ENCODE peak calls at places on chromosomes 6 and 20, in nine cellular contexts. T, Q, W, Y, C, E, F, M and V are unnamed samples.

GRCh38 chr6:10413850-10414765 is 766 bp downstream of the TFAP2A start:
- DNase-seq in T (no peak), Q (no peak), W (no peak), Y (no peak), C (no peak), E (no peak), F (no peak), M (no peak), V (no peak)

GRCh38 chr6:17962436-17963031 is 24.9 kb downstream of the KIF13A start:
- DNase-seq in T (no peak), Q (peak; percentile 56), W (peak; percentile 67), Y (no peak), C (peak; percentile 86), E (no peak), F (no peak), M (peak; percentile 22), V (no peak)

GRCh38 chr6:96761794-96762193 is 75.5 kb downstream of the GPR63 start:
- DNase-seq in T (no peak), Q (no peak), W (no peak), Y (no peak), C (no peak), E (no peak), F (no peak), M (no peak), V (no peak)

GRCh38 chr20:34375977-34376430 is 12.9 kb downstream of the ITCH start:
- DNase-seq in T (peak; percentile 7), Q (peak; percentile 39), W (no peak), Y (no peak), C (no peak), E (no peak), F (no peak), M (peak; percentile 77), V (no peak)

GRCh38 chr20:23356203-23356602 is 5.6 kb downstream of the NXT1 start:
- DNase-seq in T (no peak), Q (no peak), W (peak; percentile 36), Y (no peak), C (no peak), E (no peak), F (no peak), M (no peak), V (peak; percentile 57)

GRCh38 chr6:170147832-170148708 is 142.8 kb downstream of the DLL1 start:
- DNase-seq in T (no peak), Q (peak; percentile 67), W (no peak), Y (peak; percentile 50), C (no peak), E (no peak), F (no peak), M (no peak), V (peak; percentile 56)

GRCh38 chr20:12928358-12928754 is 80.4 kb upstream of the SPTLC3 start:
- DNase-seq in T (no peak), Q (no peak), W (no peak), Y (no peak), C (no peak), E (no peak), F (no peak), M (no peak), V (no peak)

GRCh38 chr6:42556462-42556861 is 7.4 kb upstream of the UBR2 start:
- DNase-seq in T (no peak), Q (peak; percentile 78), W (no peak), Y (no peak), C (no peak), E (no peak), F (no peak), M (no peak), V (no peak)

GRCh38 chr20:37699202-37699601 is 5.4 kb downstream of the CTNNBL1 start:
- DNase-seq in T (no peak), Q (no peak), W (no peak), Y (no peak), C (peak; percentile 49), E (peak; percentile 61), F (no peak), M (no peak), V (no peak)

GRCh38 chr20:34709836-34710567 is 5.9 kb downstream of the TP53INP2 start:
- DNase-seq in T (peak; percentile 70), Q (no peak), W (peak; percentile 72), Y (no peak), C (peak; percentile 47), E (peak; percentile 83), F (peak; percentile 62), M (peak; percentile 49), V (peak; percentile 88)

GRCh38 chr20:47392015-47392720 is 35.7 kb upstream of the ZMYND8 start:
- DNase-seq in T (no peak), Q (no peak), W (no peak), Y (no peak), C (no peak), E (peak; percentile 31), F (no peak), M (peak; percentile 92), V (no peak)

GRCh38 chr6:154169193-154169847 is 130.3 kb downstream of the OPRM1 start:
- DNase-seq in T (no peak), Q (no peak), W (no peak), Y (no peak), C (no peak), E (no peak), F (peak; percentile 23), M (peak; percentile 44), V (no peak)

GRCh38 chr6:87705070-87705691 is 3.1 kb upstream of the AKIRIN2 start:
- DNase-seq in T (no peak), Q (no peak), W (no peak), Y (no peak), C (no peak), E (no peak), F (no peak), M (peak; percentile 74), V (no peak)

GRCh38 chr6:99590728-99591672 is 15.6 kb upstream of the PRDM13 start:
- DNase-seq in T (no peak), Q (no peak), W (no peak), Y (no peak), C (no peak), E (no peak), F (no peak), M (no peak), V (no peak)

GRCh38 chr20:41133709-41134361 is 3.5 kb upstream of the PLCG1 start:
- DNase-seq in T (no peak), Q (no peak), W (no peak), Y (peak; percentile 39), C (no peak), E (no peak), F (no peak), M (no peak), V (no peak)

GRCh38 chr20:41655966-41656685 is 37.9 kb upstream of the CHD6 start:
- DNase-seq in T (no peak), Q (no peak), W (no peak), Y (no peak), C (no peak), E (no peak), F (no peak), M (no peak), V (no peak)

GRCh38 chr20:46122516-46123481 is 4.7 kb downstream of the CD40 start:
- DNase-seq in T (peak; percentile 34), Q (peak; percentile 36), W (no peak), Y (no peak), C (no peak), E (peak; percentile 13), F (no peak), M (no peak), V (no peak)

GRCh38 chr6:28943557-28944411 is 20.0 kb upstream of the TRIM27 start:
- DNase-seq in T (peak; percentile 89), Q (peak; percentile 82), W (peak; percentile 61), Y (peak; percentile 65), C (peak; percentile 79), E (peak; percentile 71), F (peak; percentile 65), M (peak; percentile 84), V (peak; percentile 68)

GRCh38 chr6:132715204-132715603 is 1.3 kb upstream of the VNN1 start:
- DNase-seq in T (no peak), Q (peak; percentile 84), W (peak; percentile 18), Y (no peak), C (no peak), E (peak; percentile 61), F (peak; percentile 29), M (peak; percentile 75), V (peak; percentile 86)

GRCh38 chr6:115396112-115396906 is 664.4 kb downstream of the FRK start:
- DNase-seq in T (no peak), Q (no peak), W (no peak), Y (no peak), C (no peak), E (no peak), F (no peak), M (no peak), V (no peak)

GRCh38 chr6:89145461-89145961 is 344 bp upstream of the PM20D2 start:
- DNase-seq in T (no peak), Q (peak; percentile 49), W (no peak), Y (peak; percentile 51), C (no peak), E (no peak), F (no peak), M (peak; percentile 55), V (no peak)

GRCh38 chr6:104625536-104625935 is 234.2 kb downstream of the HACE1 start:
- DNase-seq in T (no peak), Q (no peak), W (no peak), Y (no peak), C (no peak), E (no peak), F (no peak), M (peak; percentile 61), V (no peak)

GRCh38 chr6:111925296-111925695 is 52.0 kb upstream of the FYN start:
- DNase-seq in T (no peak), Q (no peak), W (no peak), Y (no peak), C (no peak), E (no peak), F (no peak), M (peak; percentile 64), V (no peak)

GRCh38 chr6:142802124-142802523 is 142.9 kb downstream of the HIVEP2 start:
- DNase-seq in T (no peak), Q (no peak), W (no peak), Y (no peak), C (no peak), E (no peak), F (no peak), M (peak; percentile 97), V (no peak)

GRCh38 chr6:11585426-11586016 is 48.0 kb downstream of the TMEM170B start:
- DNase-seq in T (no peak), Q (no peak), W (no peak), Y (no peak), C (no peak), E (no peak), F (no peak), M (peak; percentile 68), V (no peak)

GRCh38 chr6:79604583-79605037 is 26.5 kb upstream of the SH3BGRL2 start:
- DNase-seq in T (no peak), Q (peak; percentile 57), W (no peak), Y (no peak), C (no peak), E (no peak), F (no peak), M (peak; percentile 93), V (no peak)

GRCh38 chr20:3181270-3181669 is 7.9 kb upstream of the LZTS3 start:
- DNase-seq in T (no peak), Q (no peak), W (no peak), Y (no peak), C (no peak), E (no peak), F (no peak), M (no peak), V (no peak)

GRCh38 chr20:17956099-17956685 is 12.4 kb downstream of the SNX5 start:
- DNase-seq in T (no peak), Q (no peak), W (no peak), Y (no peak), C (no peak), E (no peak), F (no peak), M (peak; percentile 63), V (no peak)

GRCh38 chr20:63453029-63453523 is 19.4 kb downstream of the KCNQ2 start:
- DNase-seq in T (no peak), Q (no peak), W (no peak), Y (no peak), C (no peak), E (no peak), F (no peak), M (no peak), V (no peak)